ENCODE peak calls at places on chromosomes 1 and 21, in nine cellular contexts. One of them, this sample, is unnamed.

GRCh38 chr1:68051475-68051874 is 1.0 kb upstream of the DIRAS3 start:
- DNase-seq in tibial artery: peak; percentile 25
- DNase-seq in thoracic aorta: no peak
- DNase-seq in body of pancreas: peak; percentile 74
- DNase-seq in CD8-positive, alpha-beta memory T cell: no peak
- DNase-seq in hepatocyte: peak; percentile 77
- DNase-seq in PC-3: no peak
- DNase-seq in cardiac muscle cell: peak; percentile 78
- DNase-seq in uterus: peak; percentile 37
- DNase-seq in this sample: peak; percentile 45

GRCh38 chr1:26284597-26285351 is 4.9 kb downstream of the SH3BGRL3 start:
- DNase-seq in tibial artery: peak; percentile 87
- DNase-seq in thoracic aorta: peak; percentile 93
- DNase-seq in body of pancreas: peak; percentile 86
- DNase-seq in CD8-positive, alpha-beta memory T cell: peak; percentile 97
- DNase-seq in hepatocyte: peak; percentile 91
- DNase-seq in PC-3: peak; percentile 97
- DNase-seq in cardiac muscle cell: peak; percentile 71
- DNase-seq in uterus: peak; percentile 66
- DNase-seq in this sample: peak; percentile 75

GRCh38 chr1:32219022-32219421 is 3.1 kb downstream of the TMEM234 start:
- DNase-seq in tibial artery: no peak
- DNase-seq in thoracic aorta: no peak
- DNase-seq in body of pancreas: no peak
- DNase-seq in CD8-positive, alpha-beta memory T cell: no peak
- DNase-seq in hepatocyte: no peak
- DNase-seq in PC-3: no peak
- DNase-seq in cardiac muscle cell: no peak
- DNase-seq in uterus: no peak
- DNase-seq in this sample: no peak

GRCh38 chr1:167455786-167456446 is 62.4 kb downstream of the CD247 start:
- DNase-seq in tibial artery: peak; percentile 31
- DNase-seq in thoracic aorta: no peak
- DNase-seq in body of pancreas: peak; percentile 46
- DNase-seq in CD8-positive, alpha-beta memory T cell: peak; percentile 65
- DNase-seq in hepatocyte: peak; percentile 40
- DNase-seq in PC-3: peak; percentile 21
- DNase-seq in cardiac muscle cell: peak; percentile 58
- DNase-seq in uterus: no peak
- DNase-seq in this sample: peak; percentile 30

GRCh38 chr21:45153358-45154318 is 79.3 kb downstream of the ADARB1 start:
- DNase-seq in tibial artery: no peak
- DNase-seq in thoracic aorta: no peak
- DNase-seq in body of pancreas: no peak
- DNase-seq in CD8-positive, alpha-beta memory T cell: no peak
- DNase-seq in hepatocyte: no peak
- DNase-seq in PC-3: no peak
- DNase-seq in cardiac muscle cell: no peak
- DNase-seq in uterus: no peak
- DNase-seq in this sample: no peak

GRCh38 chr1:183164963-183165362 is 21.1 kb upstream of the LAMC2 start:
- DNase-seq in tibial artery: no peak
- DNase-seq in thoracic aorta: no peak
- DNase-seq in body of pancreas: no peak
- DNase-seq in CD8-positive, alpha-beta memory T cell: no peak
- DNase-seq in hepatocyte: no peak
- DNase-seq in PC-3: peak; percentile 27
- DNase-seq in cardiac muscle cell: no peak
- DNase-seq in uterus: no peak
- DNase-seq in this sample: no peak

GRCh38 chr1:200426196-200426595 is 16.4 kb upstream of the ZNF281 start:
- DNase-seq in tibial artery: no peak
- DNase-seq in thoracic aorta: no peak
- DNase-seq in body of pancreas: no peak
- DNase-seq in CD8-positive, alpha-beta memory T cell: no peak
- DNase-seq in hepatocyte: no peak
- DNase-seq in PC-3: no peak
- DNase-seq in cardiac muscle cell: no peak
- DNase-seq in uterus: no peak
- DNase-seq in this sample: no peak

GRCh38 chr1:5415621-5416020 is 576.6 kb downstream of the NPHP4 start:
- DNase-seq in tibial artery: no peak
- DNase-seq in thoracic aorta: no peak
- DNase-seq in body of pancreas: no peak
- DNase-seq in CD8-positive, alpha-beta memory T cell: no peak
- DNase-seq in hepatocyte: no peak
- DNase-seq in PC-3: no peak
- DNase-seq in cardiac muscle cell: no peak
- DNase-seq in uterus: no peak
- DNase-seq in this sample: no peak

GRCh38 chr1:175183586-175183985 is 9.0 kb downstream of the KIAA0040 start:
- DNase-seq in tibial artery: no peak
- DNase-seq in thoracic aorta: no peak
- DNase-seq in body of pancreas: no peak
- DNase-seq in CD8-positive, alpha-beta memory T cell: no peak
- DNase-seq in hepatocyte: no peak
- DNase-seq in PC-3: no peak
- DNase-seq in cardiac muscle cell: no peak
- DNase-seq in uterus: no peak
- DNase-seq in this sample: no peak

GRCh38 chr1:93437976-93438605 is 9.8 kb upstream of the FNBP1L start:
- DNase-seq in tibial artery: no peak
- DNase-seq in thoracic aorta: no peak
- DNase-seq in body of pancreas: no peak
- DNase-seq in CD8-positive, alpha-beta memory T cell: no peak
- DNase-seq in hepatocyte: peak; percentile 49
- DNase-seq in PC-3: peak; percentile 84
- DNase-seq in cardiac muscle cell: peak; percentile 41
- DNase-seq in uterus: no peak
- DNase-seq in this sample: no peak

GRCh38 chr1:54249798-54250497 is 50.0 kb downstream of the MRPL37 start:
- DNase-seq in tibial artery: peak; percentile 64
- DNase-seq in thoracic aorta: no peak
- DNase-seq in body of pancreas: no peak
- DNase-seq in CD8-positive, alpha-beta memory T cell: no peak
- DNase-seq in hepatocyte: peak; percentile 66
- DNase-seq in PC-3: peak; percentile 87
- DNase-seq in cardiac muscle cell: no peak
- DNase-seq in uterus: no peak
- DNase-seq in this sample: no peak

GRCh38 chr1:211574705-211575104 is 4.3 kb downstream of the SLC30A1 start:
- DNase-seq in tibial artery: no peak
- DNase-seq in thoracic aorta: no peak
- DNase-seq in body of pancreas: no peak
- DNase-seq in CD8-positive, alpha-beta memory T cell: no peak
- DNase-seq in hepatocyte: no peak
- DNase-seq in PC-3: peak; percentile 58
- DNase-seq in cardiac muscle cell: no peak
- DNase-seq in uterus: no peak
- DNase-seq in this sample: no peak

GRCh38 chr1:17136936-17137335 is 17.7 kb upstream of the PADI2 start:
- DNase-seq in tibial artery: no peak
- DNase-seq in thoracic aorta: no peak
- DNase-seq in body of pancreas: no peak
- DNase-seq in CD8-positive, alpha-beta memory T cell: no peak
- DNase-seq in hepatocyte: no peak
- DNase-seq in PC-3: no peak
- DNase-seq in cardiac muscle cell: no peak
- DNase-seq in uterus: no peak
- DNase-seq in this sample: no peak

GRCh38 chr1:245306628-245307410 is 152.0 kb downstream of the KIF26B start:
- DNase-seq in tibial artery: no peak
- DNase-seq in thoracic aorta: no peak
- DNase-seq in body of pancreas: no peak
- DNase-seq in CD8-positive, alpha-beta memory T cell: no peak
- DNase-seq in hepatocyte: no peak
- DNase-seq in PC-3: no peak
- DNase-seq in cardiac muscle cell: no peak
- DNase-seq in uterus: no peak
- DNase-seq in this sample: no peak

GRCh38 chr21:42558846-42559245 is 45.2 kb downstream of the SLC37A1 start:
- DNase-seq in tibial artery: peak; percentile 5
- DNase-seq in thoracic aorta: no peak
- DNase-seq in body of pancreas: no peak
- DNase-seq in CD8-positive, alpha-beta memory T cell: peak; percentile 39
- DNase-seq in hepatocyte: no peak
- DNase-seq in PC-3: no peak
- DNase-seq in cardiac muscle cell: no peak
- DNase-seq in uterus: no peak
- DNase-seq in this sample: no peak

GRCh38 chr1:227330279-227330678 is 12.0 kb upstream of the CDC42BPA start:
- DNase-seq in tibial artery: no peak
- DNase-seq in thoracic aorta: no peak
- DNase-seq in body of pancreas: no peak
- DNase-seq in CD8-positive, alpha-beta memory T cell: no peak
- DNase-seq in hepatocyte: no peak
- DNase-seq in PC-3: no peak
- DNase-seq in cardiac muscle cell: no peak
- DNase-seq in uterus: no peak
- DNase-seq in this sample: no peak

GRCh38 chr1:180691322-180691721 is 59.5 kb downstream of the XPR1 start:
- DNase-seq in tibial artery: no peak
- DNase-seq in thoracic aorta: no peak
- DNase-seq in body of pancreas: no peak
- DNase-seq in CD8-positive, alpha-beta memory T cell: no peak
- DNase-seq in hepatocyte: no peak
- DNase-seq in PC-3: peak; percentile 25
- DNase-seq in cardiac muscle cell: no peak
- DNase-seq in uterus: no peak
- DNase-seq in this sample: no peak

GRCh38 chr1:94549706-94550105 is 8.1 kb upstream of the F3 start:
- DNase-seq in tibial artery: no peak
- DNase-seq in thoracic aorta: no peak
- DNase-seq in body of pancreas: no peak
- DNase-seq in CD8-positive, alpha-beta memory T cell: no peak
- DNase-seq in hepatocyte: no peak
- DNase-seq in PC-3: no peak
- DNase-seq in cardiac muscle cell: no peak
- DNase-seq in uterus: no peak
- DNase-seq in this sample: no peak
- H3K27ac ChIP-seq in tibial artery: no peak overlapping the region
- H3K27ac ChIP-seq in thoracic aorta: no peak overlapping the region
- H3K27ac ChIP-seq in body of pancreas: no peak overlapping the region
- H3K27ac ChIP-seq in CD8-positive, alpha-beta memory T cell: no peak overlapping the region
- H3K27ac ChIP-seq in hepatocyte: peak overlapping the region; percentile 76
- H3K27ac ChIP-seq in PC-3: no peak overlapping the region
- H3K27ac ChIP-seq in cardiac muscle cell: no peak overlapping the region
- H3K27ac ChIP-seq in uterus: no peak overlapping the region
- H3K27ac ChIP-seq in this sample: no peak overlapping the region

DNA sequence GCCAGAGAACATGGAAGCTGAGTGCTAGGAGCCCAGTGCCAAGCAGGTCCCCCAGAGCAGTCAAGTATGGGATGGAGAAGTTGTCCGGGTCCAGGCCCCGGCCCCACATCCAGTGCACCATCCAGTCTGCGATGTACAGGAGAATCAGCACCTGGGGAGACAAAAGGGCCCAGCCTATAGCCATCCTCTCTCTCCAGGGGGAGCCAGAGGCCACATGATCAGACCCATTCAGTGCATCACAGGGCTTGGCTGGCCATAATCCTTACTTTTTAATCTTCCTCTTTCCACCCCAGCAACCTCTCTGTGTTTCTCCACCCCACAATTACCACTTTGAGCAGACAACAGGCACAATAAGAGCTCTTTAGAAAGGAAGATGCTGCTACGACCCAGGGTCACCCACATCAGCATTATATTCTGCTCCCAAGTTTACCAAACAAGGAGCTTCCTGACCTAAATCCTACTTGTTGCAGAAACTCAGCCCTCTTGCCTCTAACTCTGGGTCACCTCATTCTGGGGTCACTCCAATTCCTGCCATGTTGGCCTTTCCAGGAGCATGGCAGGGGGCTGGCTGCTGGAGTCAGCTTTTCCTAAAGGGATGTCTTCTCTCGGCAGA is 16.4 kb upstream of the RAB29 start:
- DNase-seq in tibial artery: peak; percentile 59
- DNase-seq in thoracic aorta: no peak
- DNase-seq in body of pancreas: peak; percentile 69
- DNase-seq in CD8-positive, alpha-beta memory T cell: peak; percentile 72
- DNase-seq in hepatocyte: peak; percentile 77
- DNase-seq in PC-3: peak; percentile 77
- DNase-seq in cardiac muscle cell: peak; percentile 70
- DNase-seq in uterus: peak; percentile 63
- DNase-seq in this sample: peak; percentile 38
- H3K27ac ChIP-seq in tibial artery: no peak overlapping the region
- H3K27ac ChIP-seq in thoracic aorta: no peak overlapping the region
- H3K27ac ChIP-seq in body of pancreas: no peak overlapping the region
- H3K27ac ChIP-seq in CD8-positive, alpha-beta memory T cell: no peak overlapping the region
- H3K27ac ChIP-seq in hepatocyte: no peak overlapping the region
- H3K27ac ChIP-seq in PC-3: no peak overlapping the region
- H3K27ac ChIP-seq in cardiac muscle cell: peak overlapping the region; percentile 80
- H3K27ac ChIP-seq in uterus: no peak overlapping the region
- H3K27ac ChIP-seq in this sample: no peak overlapping the region

GRCh38 chr1:235882816-235883215 is 16.1 kb upstream of the LYST start:
- DNase-seq in tibial artery: no peak
- DNase-seq in thoracic aorta: no peak
- DNase-seq in body of pancreas: no peak
- DNase-seq in CD8-positive, alpha-beta memory T cell: no peak
- DNase-seq in hepatocyte: no peak
- DNase-seq in PC-3: no peak
- DNase-seq in cardiac muscle cell: no peak
- DNase-seq in uterus: no peak
- DNase-seq in this sample: no peak
- H3K27ac ChIP-seq in tibial artery: peak overlapping the region; percentile 63
- H3K27ac ChIP-seq in thoracic aorta: peak overlapping the region; percentile 12
- H3K27ac ChIP-seq in body of pancreas: no peak overlapping the region
- H3K27ac ChIP-seq in CD8-positive, alpha-beta memory T cell: no peak overlapping the region
- H3K27ac ChIP-seq in hepatocyte: no peak overlapping the region
- H3K27ac ChIP-seq in PC-3: peak overlapping the region; percentile 27
- H3K27ac ChIP-seq in cardiac muscle cell: no peak overlapping the region
- H3K27ac ChIP-seq in uterus: peak overlapping the region; percentile 56
- H3K27ac ChIP-seq in this sample: peak overlapping the region; percentile 36

GRCh38 chr1:109181807-109182163 is 31.9 kb upstream of the SARS1 start:
- DNase-seq in tibial artery: no peak
- DNase-seq in thoracic aorta: no peak
- DNase-seq in body of pancreas: no peak
- DNase-seq in CD8-positive, alpha-beta memory T cell: no peak
- DNase-seq in hepatocyte: no peak
- DNase-seq in PC-3: no peak
- DNase-seq in cardiac muscle cell: no peak
- DNase-seq in uterus: no peak
- DNase-seq in this sample: no peak

GRCh38 chr1:109185357-109185756 is 28.4 kb upstream of the SARS1 start:
- DNase-seq in tibial artery: no peak
- DNase-seq in thoracic aorta: no peak
- DNase-seq in body of pancreas: no peak
- DNase-seq in CD8-positive, alpha-beta memory T cell: no peak
- DNase-seq in hepatocyte: no peak
- DNase-seq in PC-3: peak; percentile 22
- DNase-seq in cardiac muscle cell: no peak
- DNase-seq in uterus: no peak
- DNase-seq in this sample: no peak

GRCh38 chr1:109184657-109185056 is 29.1 kb upstream of the SARS1 start:
- DNase-seq in tibial artery: no peak
- DNase-seq in thoracic aorta: no peak
- DNase-seq in body of pancreas: no peak
- DNase-seq in CD8-positive, alpha-beta memory T cell: no peak
- DNase-seq in hepatocyte: no peak
- DNase-seq in PC-3: no peak
- DNase-seq in cardiac muscle cell: no peak
- DNase-seq in uterus: no peak
- DNase-seq in this sample: no peak

GRCh38 chr1:109183339-109183738 is 30.4 kb upstream of the SARS1 start:
- DNase-seq in tibial artery: no peak
- DNase-seq in thoracic aorta: no peak
- DNase-seq in body of pancreas: no peak
- DNase-seq in CD8-positive, alpha-beta memory T cell: no peak
- DNase-seq in hepatocyte: no peak
- DNase-seq in PC-3: no peak
- DNase-seq in cardiac muscle cell: no peak
- DNase-seq in uterus: no peak
- DNase-seq in this sample: no peak

GRCh38 chr1:109181085-109181806 is 32.5 kb upstream of the SARS1 start:
- DNase-seq in tibial artery: no peak
- DNase-seq in thoracic aorta: no peak
- DNase-seq in body of pancreas: peak; percentile 52
- DNase-seq in CD8-positive, alpha-beta memory T cell: no peak
- DNase-seq in hepatocyte: peak; percentile 51
- DNase-seq in PC-3: peak; percentile 90
- DNase-seq in cardiac muscle cell: no peak
- DNase-seq in uterus: no peak
- DNase-seq in this sample: no peak
- H3K27ac ChIP-seq in tibial artery: no peak overlapping the region
- H3K27ac ChIP-seq in thoracic aorta: no peak overlapping the region
- H3K27ac ChIP-seq in body of pancreas: peak overlapping the region; percentile 82
- H3K27ac ChIP-seq in CD8-positive, alpha-beta memory T cell: peak overlapping the region; percentile 6
- H3K27ac ChIP-seq in hepatocyte: peak overlapping the region; percentile 63
- H3K27ac ChIP-seq in PC-3: peak overlapping the region; percentile 84
- H3K27ac ChIP-seq in cardiac muscle cell: no peak overlapping the region
- H3K27ac ChIP-seq in uterus: no peak overlapping the region
- H3K27ac ChIP-seq in this sample: no peak overlapping the region

This sample was measured in heart right ventricle.